ENCODE peak calls at places on chromosomes 3 and 15, in seven cellular contexts. V, H, C, N, Q, Z and P are unnamed samples.

GRCh38 chr3:32239638-32240550 is 1.4 kb downstream of the CMTM8 start:
- DNase-seq in Z (peak), H (peak), Q (peak), C (peak), V (no peak), N (peak), P (peak)

GRCh38 chr15:88646088-88646405 is 7.2 kb downstream of the ISG20 start:
- DNase-seq in C (no peak), H (no peak), Z (no peak), Q (no peak), V (no peak), N (no peak), P (no peak)

GRCh38 chr15:40567111-40567510 is 2.0 kb upstream of the RPUSD2 start:
- DNase-seq in V (no peak), N (no peak), H (peak), C (no peak), Q (no peak), Z (peak), P (no peak)

GRCh38 chr3:143529018-143529478 is 319.2 kb downstream of the SLC9A9 start:
- DNase-seq in V (no peak), N (peak), Z (peak), H (no peak), Q (no peak), C (no peak), P (no peak)

GRCh38 chr15:94306700-94307650 is 75.6 kb downstream of the MCTP2 start:
- DNase-seq in H (no peak), Q (no peak), Z (no peak), C (peak), V (no peak), N (no peak), P (no peak)

GRCh38 chr3:36124118-36124796 is 256.0 kb upstream of the STAC start:
- DNase-seq in Z (peak), V (no peak), N (peak), H (no peak), Q (no peak), C (no peak), P (peak)

GRCh38 chr3:21174461-21174860 is 576.5 kb downstream of the ZNF385D start:
- DNase-seq in V (no peak), N (no peak), C (no peak), Q (no peak), H (no peak), Z (peak), P (no peak)

GRCh38 chr3:23945653-23945902 is 492 bp downstream of the NR1D2 start:
- DNase-seq in H (no peak), V (no peak), Q (no peak), Z (no peak), C (no peak), N (no peak), P (no peak)

GRCh38 chr3:120743556-120744195 is 1.1 kb downstream of the GTF2E1 start:
- DNase-seq in N (no peak), Z (peak), V (no peak), Q (no peak), H (peak), C (no peak), P (no peak)

GRCh38 chr15:81304226-81304625 is 19.7 kb downstream of the STARD5 start:
- DNase-seq in V (no peak), H (no peak), N (peak), Z (peak), C (no peak), Q (no peak), P (no peak)

GRCh38 chr15:58505581-58505980 is 73.8 kb downstream of the LIPC start:
- DNase-seq in Z (peak), H (no peak), V (no peak), C (no peak), Q (no peak), N (no peak), P (no peak)

GRCh38 chr3:41684802-41685740 is 276.8 kb downstream of the ULK4 start:
- DNase-seq in H (no peak), Z (no peak), N (no peak), V (no peak), Q (no peak), C (no peak), P (no peak)

GRCh38 chr3:50600141-50600753 is 11.3 kb downstream of the CISH start:
- DNase-seq in N (no peak), H (peak), C (no peak), Q (no peak), Z (no peak), V (no peak), P (no peak)

GRCh38 chr15:76335851-76336253 is 721 bp upstream of the ISL2 start:
- DNase-seq in Z (no peak), N (no peak), C (peak), V (no peak), H (peak), Q (no peak), P (no peak)

GRCh38 chr3:61073532-61073931 is 177.7 kb downstream of the FHIT start:
- DNase-seq in H (no peak), N (no peak), C (no peak), V (no peak), Q (no peak), Z (no peak), P (no peak)

GRCh38 chr15:43187544-43188155 is 2.4 kb downstream of the CCNDBP1 start:
- DNase-seq in V (no peak), C (no peak), H (peak), Z (peak), N (no peak), Q (no peak), P (no peak)

GRCh38 chr15:43184407-43185160 is 619 bp upstream of the CCNDBP1 start:
- DNase-seq in Q (no peak), V (no peak), N (no peak), Z (no peak), H (peak), C (no peak), P (no peak)

GRCh38 chr15:43185161-43186002 is at the start of gene CCNDBP1:
- DNase-seq in N (peak), Z (peak), V (peak), H (peak), C (peak), Q (peak), P (peak)

GRCh38 chr15:43183270-43183669 is 1.9 kb upstream of the CCNDBP1 start:
- DNase-seq in H (no peak), V (no peak), C (no peak), Q (no peak), Z (no peak), N (no peak), P (no peak)

GRCh38 chr15:43186003-43186353 is 775 bp downstream of the CCNDBP1 start:
- DNase-seq in C (peak), H (no peak), V (no peak), N (no peak), Z (no peak), Q (no peak), P (no peak)
- TF ChIP-seq CTCF in C (no peak), H (no peak), V (no peak), N (no peak), Z (no peak), Q (no peak), P (no peak)

GRCh38 chr3:64030741-64031140 is 7.4 kb upstream of the PSMD6 start:
- DNase-seq in N (peak), Z (peak), V (peak), H (peak), C (peak), Q (no peak), P (peak)
- TF ChIP-seq CTCF in N (peak), Z (peak), V (peak), H (peak), C (peak), Q (peak), P (peak)

DNA sequence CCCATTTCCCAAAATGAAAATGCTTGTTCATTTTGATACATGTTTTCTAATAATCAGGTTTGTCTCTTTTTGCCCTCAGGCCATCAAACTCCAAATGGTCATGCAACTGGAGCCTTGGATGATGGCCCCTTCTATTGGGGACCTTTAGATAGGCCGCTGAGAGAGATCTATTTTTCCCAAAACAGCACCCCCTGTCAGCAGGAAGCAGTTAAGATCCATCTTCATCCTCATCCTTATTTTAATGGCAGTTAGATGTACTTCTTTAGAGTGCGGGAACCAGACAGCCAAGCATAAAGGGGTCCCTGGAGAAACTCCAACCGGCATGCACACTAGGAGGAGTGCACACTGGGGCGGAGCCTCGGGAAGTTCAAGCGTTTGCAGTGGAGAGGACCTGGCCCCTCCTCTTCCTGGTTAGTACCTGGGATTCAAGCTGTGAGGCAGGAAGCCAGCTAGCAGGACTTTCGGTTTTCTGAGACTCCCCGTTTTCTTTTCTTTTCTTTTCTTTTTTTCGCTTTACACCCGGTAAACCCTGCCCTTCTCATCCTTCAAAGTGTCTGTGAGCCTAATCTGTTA is 31.9 kb upstream of the STRIT1 start:
- DNase-seq in Z (no peak), V (no peak), Q (no peak), H (no peak), N (no peak), C (no peak), P (no peak)
- TF ChIP-seq CTCF in Z (no peak), V (no peak), Q (no peak), H (peak), N (no peak), C (no peak), P (no peak)

GRCh38 chr15:50501815-50502214 is 44.7 kb downstream of the USP50 start:
- DNase-seq in C (no peak), N (no peak), Z (no peak), H (no peak), Q (no peak), V (no peak), P (no peak)
- TF ChIP-seq CTCF in C (no peak), N (no peak), Z (no peak), H (no peak), Q (no peak), V (no peak), P (no peak)

DNA sequence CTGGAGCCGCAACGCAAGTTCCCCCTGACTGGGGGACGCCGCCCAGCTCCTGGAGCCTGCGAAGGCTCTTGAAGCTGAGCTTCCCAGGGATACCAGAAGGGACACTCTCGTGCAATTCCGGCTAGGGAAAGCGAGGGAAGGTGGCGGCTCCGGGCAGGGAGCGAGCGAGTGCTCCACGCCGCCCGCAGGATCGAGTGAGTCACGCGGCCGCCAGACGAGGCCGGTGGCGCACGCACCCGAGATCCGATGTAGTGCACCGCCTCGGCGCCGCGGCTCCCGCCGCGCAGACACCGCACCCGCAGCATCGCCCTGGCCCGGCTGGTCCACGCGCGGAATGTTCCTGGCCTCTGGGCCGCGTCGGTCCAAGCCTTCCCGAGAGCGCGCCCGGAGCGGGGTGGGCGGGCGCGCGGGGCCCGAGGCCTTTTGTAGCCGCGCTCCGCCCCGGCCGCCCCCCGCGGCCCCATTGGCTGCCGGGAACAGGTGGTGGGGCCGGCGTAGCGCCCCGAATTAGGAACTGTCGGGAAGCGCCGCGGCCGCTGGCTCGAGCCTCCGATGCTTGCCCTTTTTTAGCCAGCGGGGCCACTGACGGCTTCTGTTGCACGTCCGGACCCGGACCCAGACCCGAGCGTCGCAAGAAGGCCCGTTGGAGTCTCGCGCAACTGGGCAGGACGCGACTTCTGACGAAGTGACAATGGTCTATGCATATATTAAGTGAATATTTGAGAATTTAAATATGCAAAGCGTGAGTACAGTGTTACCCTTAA is at the start of gene GATM:
- DNase-seq in V (peak), N (peak), H (no peak), C (peak), Z (peak), Q (peak), P (peak)
- TF ChIP-seq CTCF in V (peak), N (peak), H (no peak), C (no peak), Z (peak), Q (no peak), P (peak)

GRCh38 chr15:85687329-85687728 is 107.4 kb downstream of the KLHL25 start:
- DNase-seq in C (no peak), V (no peak), Z (no peak), Q (no peak), H (no peak), N (no peak), P (no peak)
- TF ChIP-seq CTCF in C (no peak), V (no peak), Z (no peak), Q (no peak), H (no peak), N (no peak), P (no peak)

DNA sequence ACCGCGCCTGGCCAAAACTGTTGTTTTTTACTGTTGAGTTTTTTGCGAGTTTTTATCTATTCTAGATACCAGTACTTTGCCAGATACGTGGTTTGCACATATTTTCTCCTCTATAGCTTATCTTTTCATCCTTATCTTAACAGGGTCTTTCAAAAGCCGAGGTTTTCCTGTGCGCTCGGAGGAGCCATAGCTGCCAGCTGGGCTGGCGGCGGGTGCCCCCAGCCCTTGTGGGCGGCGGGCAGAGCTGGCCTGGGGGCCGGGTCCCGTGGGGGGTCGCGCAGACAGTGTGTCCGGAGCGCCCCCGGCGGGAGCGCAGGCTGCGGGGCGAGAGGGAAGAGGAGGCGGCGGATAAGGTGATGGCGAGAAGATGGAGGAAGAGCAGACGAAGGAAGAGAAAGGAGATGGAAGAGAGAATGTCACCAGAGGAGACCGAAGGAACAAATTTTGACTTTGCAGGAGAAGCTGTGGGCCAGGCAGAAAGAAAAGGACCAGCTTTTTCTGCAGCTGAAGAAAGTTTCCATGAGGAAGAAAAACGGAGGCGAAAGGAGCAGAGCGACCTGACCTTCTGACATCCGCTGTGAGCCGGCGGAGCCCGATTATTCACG is 11.0 kb upstream of the EIF4A2 start:
- DNase-seq in C (no peak), Z (no peak), N (no peak), V (no peak), H (no peak), Q (no peak), P (no peak)
- TF ChIP-seq CTCF in C (peak), Z (no peak), N (no peak), V (no peak), H (no peak), Q (no peak), P (no peak)

GRCh38 chr3:117127147-117127546 is 417.6 kb downstream of the TUSC7 start:
- DNase-seq in Z (no peak), V (no peak), H (no peak), Q (no peak), C (no peak), N (no peak), P (no peak)
- TF ChIP-seq CTCF in Z (no peak), V (peak), H (no peak), Q (no peak), C (no peak), N (peak), P (peak)

DNA sequence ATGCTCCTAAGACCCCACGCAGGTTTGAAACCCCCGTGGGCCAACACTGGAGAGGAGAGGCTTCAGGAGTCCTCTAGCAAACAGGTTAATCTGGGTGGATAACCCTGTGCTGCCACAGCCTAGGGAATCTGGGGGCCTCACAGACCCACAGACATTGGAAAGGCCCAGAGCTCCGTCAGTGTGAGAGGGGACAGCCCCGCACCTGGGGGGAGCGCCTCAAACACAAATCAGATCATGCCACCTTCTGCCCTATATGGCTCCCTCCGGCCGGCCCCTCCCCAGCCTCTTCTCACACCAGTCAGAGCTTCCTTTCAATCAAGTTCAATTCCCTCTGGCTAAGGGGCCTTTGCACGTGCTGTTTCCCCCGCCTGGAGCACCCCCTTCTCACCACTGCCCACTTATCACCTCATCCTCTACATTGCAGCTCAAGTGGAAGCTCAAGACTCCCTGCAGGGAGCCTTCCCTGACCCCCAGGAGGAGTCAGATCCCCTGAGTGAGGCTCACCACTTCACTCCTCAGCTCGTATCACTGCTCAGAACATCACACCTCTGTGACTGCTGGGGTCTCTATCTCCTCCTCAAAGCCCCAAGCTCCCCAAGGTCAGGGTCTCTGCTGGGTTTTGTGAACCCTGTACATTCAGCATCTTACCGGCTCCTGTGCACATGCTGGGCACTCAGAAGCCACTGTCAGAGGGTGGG is 24.1 kb downstream of the FBLN2 start:
- DNase-seq in N (no peak), Z (no peak), V (no peak), H (no peak), C (no peak), Q (no peak), P (no peak)
- TF ChIP-seq CTCF in N (no peak), Z (no peak), V (no peak), H (no peak), C (no peak), Q (no peak), P (no peak)

GRCh38 chr3:53666026-53666425 is 171.6 kb downstream of the CACNA1D start:
- DNase-seq in Q (peak), V (no peak), Z (no peak), C (no peak), H (no peak), N (no peak), P (peak)

GRCh38 chr3:53672987-53673386 is 173.2 kb downstream of the CHDH start:
- DNase-seq in Q (peak), N (no peak), H (no peak), C (no peak), V (no peak), Z (no peak), P (no peak)

GRCh38 chr3:53665606-53666005 is 171.2 kb downstream of the CACNA1D start:
- DNase-seq in H (no peak), Z (no peak), N (no peak), V (no peak), Q (no peak), C (no peak), P (no peak)

GRCh38 chr3:53671192-53672021 is 174.8 kb downstream of the CHDH start:
- DNase-seq in N (no peak), C (no peak), Z (no peak), H (no peak), V (no peak), Q (peak), P (no peak)

DNA sequence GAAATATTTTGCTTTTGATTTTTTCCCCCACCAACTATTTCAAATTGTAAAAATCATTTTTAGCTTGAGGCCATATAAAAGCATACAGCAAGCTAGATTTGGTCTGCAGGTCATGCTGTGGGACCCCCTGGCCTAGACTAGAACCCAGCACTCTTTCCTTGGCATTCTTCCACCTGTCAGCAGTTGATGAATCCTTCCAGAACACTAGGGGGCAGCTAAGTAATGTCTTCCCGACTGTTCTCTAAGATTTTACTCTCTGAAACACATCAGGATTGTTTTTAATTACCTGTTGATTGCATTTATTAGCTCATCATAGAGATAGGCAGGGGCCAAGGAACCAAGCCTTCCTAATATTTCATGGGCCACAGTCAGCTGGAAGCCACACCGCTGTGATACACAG is 174.5 kb downstream of the CACNA1D start:
- DNase-seq in Z (peak), V (no peak), C (no peak), Q (peak), H (peak), N (no peak), P (no peak)
- TF ChIP-seq CTCF in Z (peak), V (peak), C (peak), Q (no peak), H (peak), N (peak), P (peak)